ENCODE peak calls at places on chromosomes 3 and 15, in eight cellular contexts. P, L, G, M, I, D, Q and O are unnamed samples.

GRCh38 chr15:50744601-50745000 is 20.9 kb downstream of the SPPL2A start:
- DNase-seq in P (no peak), L (no peak), G (no peak), M (no peak), I (no peak), D (no peak), Q (no peak), O (no peak)

GRCh38 chr15:31101262-31102048 is at the start of gene TRPM1:
- DNase-seq in P (peak), L (no peak), G (no peak), M (no peak), I (no peak), D (no peak), Q (no peak), O (no peak)

GRCh38 chr3:49721165-49721860 is 1.8 kb upstream of the AMIGO3 start:
- DNase-seq in P (no peak), L (no peak), G (peak), M (no peak), I (no peak), D (no peak), Q (no peak), O (no peak)

GRCh38 chr3:32630266-32630665 is 54.7 kb upstream of the CNOT10 start:
- DNase-seq in P (no peak), L (no peak), G (no peak), M (no peak), I (no peak), D (no peak), Q (no peak), O (no peak)

GRCh38 chr3:37569991-37570390 is 291.7 kb upstream of the CTDSPL start:
- DNase-seq in P (no peak), L (no peak), G (no peak), M (no peak), I (no peak), D (no peak), Q (no peak), O (no peak)

GRCh38 chr15:39631357-39631756 is 50.5 kb downstream of the THBS1 start:
- DNase-seq in P (no peak), L (no peak), G (no peak), M (no peak), I (no peak), D (no peak), Q (no peak), O (no peak)

GRCh38 chr15:36901012-36901411 is 199.3 kb downstream of the MEIS2 start:
- DNase-seq in P (no peak), L (no peak), G (no peak), M (no peak), I (no peak), D (no peak), Q (no peak), O (no peak)

GRCh38 chr3:66394261-66395249 is 106.3 kb downstream of the LRIG1 start:
- DNase-seq in P (no peak), L (no peak), G (no peak), M (peak), I (no peak), D (peak), Q (no peak), O (no peak)

GRCh38 chr3:60034047-60034446 is 984.2 kb upstream of the CFAP20DC start:
- DNase-seq in P (no peak), L (no peak), G (no peak), M (no peak), I (no peak), D (no peak), Q (no peak), O (no peak)

GRCh38 chr15:56532766-56533455 is 68.0 kb upstream of the MNS1 start:
- DNase-seq in P (no peak), L (no peak), G (no peak), M (no peak), I (no peak), D (no peak), Q (no peak), O (no peak)

GRCh38 chr3:101262393-101263240 is 57.8 kb downstream of the IMPG2 start:
- DNase-seq in P (no peak), L (no peak), G (no peak), M (no peak), I (no peak), D (no peak), Q (no peak), O (no peak)

GRCh38 chr3:39499651-39500273 is 32.3 kb downstream of the MOBP start:
- DNase-seq in P (no peak), L (no peak), G (no peak), M (no peak), I (no peak), D (no peak), Q (no peak), O (no peak)

GRCh38 chr3:128486692-128487537 is 6.1 kb downstream of the GATA2 start:
- DNase-seq in P (no peak), L (no peak), G (peak), M (no peak), I (no peak), D (peak), Q (peak), O (no peak)

GRCh38 chr3:124362418-124362817 is 367.8 kb upstream of the UMPS start:
- DNase-seq in P (no peak), L (no peak), G (no peak), M (no peak), I (no peak), D (no peak), Q (no peak), O (no peak)

GRCh38 chr3:24496529-24497482 is 2.2 kb upstream of the THRB start:
- DNase-seq in P (peak), L (peak), G (peak), M (peak), I (peak), D (peak), Q (peak), O (no peak)

GRCh38 chr3:46903341-46904302 is 26.1 kb downstream of the PTH1R start:
- DNase-seq in P (no peak), L (no peak), G (peak), M (peak), I (no peak), D (no peak), Q (no peak), O (no peak)

GRCh38 chr3:64977308-64978100 is 289.7 kb upstream of the ADAMTS9 start:
- DNase-seq in P (no peak), L (no peak), G (no peak), M (no peak), I (no peak), D (no peak), Q (peak), O (no peak)

GRCh38 chr3:4656646-4657318 is 163.6 kb downstream of the ITPR1 start:
- DNase-seq in P (no peak), L (no peak), G (no peak), M (no peak), I (no peak), D (no peak), Q (no peak), O (no peak)

GRCh38 chr15:40100947-40101905 is 7.5 kb downstream of the BMF start:
- DNase-seq in P (no peak), L (no peak), G (no peak), M (no peak), I (no peak), D (no peak), Q (no peak), O (no peak)

GRCh38 chr15:97652700-97653167 is 307.8 kb upstream of the ARRDC4 start:
- DNase-seq in P (no peak), L (no peak), G (no peak), M (peak), I (no peak), D (peak), Q (peak), O (no peak)

DNA sequence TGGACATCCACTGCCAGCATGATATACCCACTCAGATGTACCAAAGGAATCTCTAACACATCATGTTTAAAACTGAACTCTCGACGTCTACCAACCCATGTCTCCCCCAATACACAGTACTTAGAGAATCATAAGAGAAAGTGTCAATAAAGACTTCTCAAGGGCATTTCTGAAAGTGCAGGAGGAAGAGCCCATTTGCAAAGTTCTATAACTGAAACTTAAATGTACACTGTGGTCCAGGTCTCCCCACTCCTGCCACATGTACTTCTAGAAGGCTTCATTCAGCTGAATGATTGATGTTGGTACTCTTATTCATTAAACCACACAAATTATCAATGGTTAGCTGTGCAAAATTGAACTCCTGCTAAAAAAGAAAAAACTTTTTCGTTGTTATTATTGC is 31.8 kb downstream of the HERC1 start:
- DNase-seq in P (no peak), L (no peak), G (no peak), M (no peak), I (no peak), D (no peak), Q (no peak), O (no peak)
- TF ChIP-seq CTCF in P (no peak), L (no peak), G (no peak), M (no peak), I (no peak), D (no peak), Q (no peak), O (no peak)

DNA sequence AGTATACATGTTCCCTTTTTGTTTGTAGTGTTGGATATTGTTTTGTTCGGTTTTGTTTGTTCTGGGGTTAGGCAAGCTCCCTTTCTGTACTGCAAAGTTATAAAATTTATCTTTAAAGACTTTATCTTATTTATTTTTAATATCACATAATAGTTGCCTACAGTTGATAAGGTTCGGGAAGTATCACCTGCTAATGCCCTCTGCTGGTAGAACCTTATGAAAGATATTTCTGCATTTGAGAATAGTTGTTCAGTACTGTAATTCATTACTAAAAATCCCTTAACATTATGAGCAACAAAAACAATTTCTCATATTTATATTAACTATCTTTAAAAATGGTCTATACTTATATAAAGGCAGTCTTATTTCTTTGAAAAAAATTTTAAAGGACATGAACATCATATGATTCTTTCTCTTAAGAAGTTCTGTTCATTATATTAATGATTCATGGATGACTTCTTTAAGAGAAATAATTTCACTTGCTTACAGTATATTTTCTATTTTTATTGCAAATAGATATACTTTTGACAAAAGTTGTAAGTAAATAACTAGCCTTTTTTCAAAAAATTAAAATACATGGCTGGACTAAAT is 1126.8 kb downstream of the SI start:
- DNase-seq in P (no peak), L (no peak), G (no peak), M (no peak), I (no peak), D (no peak), Q (no peak), O (no peak)
- TF ChIP-seq CTCF in P (peak), L (peak), G (peak), M (peak), I (no peak), D (peak), Q (peak), O (peak)

DNA sequence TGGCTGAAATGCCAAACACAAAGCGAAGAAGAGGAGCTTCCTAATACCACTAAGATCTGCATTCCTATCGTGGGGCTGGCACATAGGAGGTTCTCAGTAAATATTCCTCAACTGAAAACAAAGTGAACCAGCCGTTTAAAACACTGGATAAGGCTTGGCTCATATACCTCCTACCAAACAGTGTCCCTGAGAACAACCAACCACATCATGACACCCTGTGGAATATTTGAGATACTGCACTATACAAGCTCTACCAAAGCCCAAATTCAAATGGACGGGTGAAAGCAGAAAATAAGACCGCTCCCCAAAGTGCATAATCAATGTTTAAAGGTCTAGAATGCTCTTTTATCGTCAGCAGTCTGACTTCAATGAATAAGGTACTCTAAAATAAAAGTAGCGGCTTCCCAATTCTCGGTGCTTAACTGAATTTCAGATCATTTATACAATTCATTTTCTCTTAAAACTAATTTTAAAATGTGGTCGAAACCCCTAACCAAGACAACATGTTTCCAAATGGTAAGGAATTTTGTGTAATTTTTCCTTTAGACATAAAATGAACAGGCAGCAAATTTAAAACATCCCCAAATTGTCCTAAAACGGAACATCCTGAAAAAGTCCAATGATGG is 425.8 kb downstream of the ERC2 start:
- DNase-seq in P (no peak), L (no peak), G (no peak), M (no peak), I (no peak), D (peak), Q (no peak), O (no peak)
- TF ChIP-seq CTCF in P (peak), L (peak), G (peak), M (peak), I (peak), D (peak), Q (peak), O (peak)

GRCh38 chr3:159987291-159987711 is 1.3 kb upstream of the IL12A start:
- DNase-seq in P (no peak), L (no peak), G (no peak), M (no peak), I (no peak), D (no peak), Q (no peak), O (no peak)
- TF ChIP-seq CTCF in P (peak), L (no peak), G (no peak), M (no peak), I (no peak), D (no peak), Q (peak), O (peak)

DNA sequence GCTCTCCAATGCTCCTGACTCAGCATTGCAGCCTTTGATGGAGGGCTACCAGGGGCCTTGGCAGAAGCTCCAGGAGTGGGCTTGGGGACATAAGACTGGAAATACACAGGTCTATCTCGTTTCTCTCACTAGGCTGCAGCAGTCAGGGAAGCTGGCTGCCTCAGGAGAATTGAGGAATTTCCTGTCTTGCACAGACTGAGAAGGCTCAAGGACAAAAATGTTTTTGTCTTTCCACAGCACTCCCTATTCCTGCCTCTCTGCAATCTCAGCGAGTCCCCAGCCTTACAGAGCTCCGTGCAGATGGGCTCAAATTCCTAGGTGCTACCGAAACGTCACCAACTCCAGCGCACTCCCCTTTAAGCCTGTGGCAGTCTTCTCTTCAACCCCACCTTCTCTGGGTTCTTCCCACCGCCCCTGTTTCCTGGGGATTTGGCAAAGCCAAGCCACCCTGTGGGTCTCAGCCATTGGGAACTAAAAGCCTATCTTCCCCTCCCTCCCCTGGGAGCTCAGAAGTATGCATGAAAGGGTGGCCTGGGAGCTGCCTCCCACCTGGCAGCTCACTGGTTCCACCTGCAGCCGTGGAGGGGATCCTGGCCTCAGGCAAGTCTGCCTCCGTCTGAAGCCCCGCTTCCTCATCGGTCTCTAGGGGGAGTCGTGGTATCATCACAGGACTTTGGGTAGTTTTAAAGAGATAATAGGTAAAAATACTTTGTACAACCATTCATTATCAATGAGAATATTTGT is 322.6 kb upstream of the FRG2C start:
- DNase-seq in P (no peak), L (no peak), G (no peak), M (no peak), I (no peak), D (no peak), Q (peak), O (no peak)
- TF ChIP-seq CTCF in P (no peak), L (no peak), G (no peak), M (no peak), I (no peak), D (no peak), Q (peak), O (peak)

DNA sequence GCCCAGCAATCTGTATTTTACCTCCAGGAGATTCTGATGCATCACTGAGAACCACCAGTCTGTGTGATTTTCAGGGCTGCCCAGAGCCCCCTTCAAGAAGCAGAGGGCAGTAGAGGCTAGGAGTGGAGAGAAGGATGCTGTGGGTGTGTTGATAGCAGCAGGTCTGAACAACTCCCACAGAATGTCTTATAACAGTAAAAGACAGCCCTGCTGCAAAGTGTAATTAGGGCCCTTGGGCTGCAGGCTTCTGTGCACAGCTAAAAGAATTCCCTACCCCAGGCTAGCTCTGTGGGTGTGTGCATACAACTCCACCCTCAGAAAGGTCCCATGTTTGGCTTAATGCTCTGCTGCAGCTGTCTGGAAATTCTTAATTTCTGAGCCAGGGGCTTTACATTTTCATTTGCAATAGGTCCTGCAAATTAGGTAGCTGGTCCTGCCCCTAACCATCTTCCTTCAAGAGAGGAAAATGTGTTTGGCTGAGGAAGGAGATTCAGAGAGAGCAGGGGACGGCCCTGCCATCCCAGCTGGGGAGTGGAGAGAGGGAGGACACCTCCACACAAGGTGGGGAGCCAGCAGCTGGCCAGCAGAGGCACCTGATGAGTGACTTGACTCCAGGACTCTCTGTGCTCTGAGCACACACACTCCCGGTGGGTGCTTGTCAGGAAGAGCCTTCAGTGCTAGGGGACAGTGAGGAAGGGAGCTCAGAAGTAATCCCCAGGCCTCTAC is 43.3 kb upstream of the RAB6B start:
- DNase-seq in P (no peak), L (no peak), G (no peak), M (no peak), I (no peak), D (no peak), Q (peak), O (peak)
- TF ChIP-seq CTCF in P (peak), L (no peak), G (no peak), M (no peak), I (no peak), D (no peak), Q (peak), O (peak)

DNA sequence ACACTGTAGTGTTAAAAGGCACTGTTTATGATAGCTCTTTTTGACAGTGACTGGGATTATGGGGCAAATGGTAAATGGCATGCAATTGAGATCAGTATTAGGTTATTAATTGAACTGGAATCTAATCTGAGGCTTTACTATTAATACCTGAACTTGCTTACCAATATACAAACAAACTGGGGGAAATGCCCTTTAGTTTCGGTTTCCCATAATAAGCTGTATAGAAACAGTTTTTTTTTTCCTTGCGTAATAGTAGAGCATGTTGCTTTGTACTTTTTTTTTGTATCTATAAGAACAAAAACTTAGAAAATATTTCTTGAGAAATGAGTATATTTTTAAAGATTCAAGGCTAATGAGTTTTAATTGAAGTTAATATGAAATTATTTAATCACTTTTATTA is 95.0 kb downstream of the FNDC3B start:
- DNase-seq in P (no peak), L (no peak), G (no peak), M (no peak), I (no peak), D (no peak), Q (no peak), O (no peak)
- TF ChIP-seq CTCF in P (no peak), L (no peak), G (no peak), M (no peak), I (no peak), D (no peak), Q (no peak), O (no peak)

GRCh38 chr3:43838877-43839276 is 148.1 kb downstream of the ABHD5 start:
- DNase-seq in P (no peak), L (no peak), G (no peak), M (no peak), I (peak), D (no peak), Q (no peak), O (no peak)
- TF ChIP-seq CTCF in P (no peak), L (no peak), G (peak), M (no peak), I (peak), D (no peak), Q (peak), O (no peak)